ENCODE peak calls at places on chromosomes 5 and 9, in four cellular contexts. S is Peyer's patch, O is ovary, U is A549. X is an unnamed sample.

GRCh38 chr9:121367651-121368510 is 2.2 kb downstream of the STOM start:
- DNase-seq in S (no peak), O (no peak), U (peak; percentile 27), X (no peak)

GRCh38 chr9:134136117-134136996 is 475 bp downstream of the WDR5 start:
- DNase-seq in S (peak; percentile 60), O (no peak), U (no peak), X (peak; percentile 23)

GRCh38 chr5:170211575-170212334 is 21.0 kb upstream of the C5orf58 start:
- DNase-seq in S (no peak), O (no peak), U (peak; percentile 19), X (no peak)

GRCh38 chr9:93390953-93391515 is 60.5 kb upstream of the FAM120A start:
- DNase-seq in S (no peak), O (no peak), U (no peak), X (no peak)

GRCh38 chr9:122225323-122226141 is 3.2 kb downstream of the LHX6 start:
- DNase-seq in S (no peak), O (no peak), U (no peak), X (no peak)

GRCh38 chr5:53368516-53368915 is 111.9 kb upstream of the FST start:
- DNase-seq in S (no peak), O (no peak), U (peak; percentile 61), X (no peak)

GRCh38 chr9:25678147-25678666 is at the start of gene TUSC1:
- DNase-seq in S (peak; percentile 88), O (peak; percentile 89), U (peak; percentile 70), X (peak; percentile 85)

GRCh38 chr5:171162165-171162564 is 146.9 kb upstream of the TLX3 start:
- DNase-seq in S (no peak), O (no peak), U (no peak), X (no peak)

GRCh38 chr5:52999357-52999949 is 10.3 kb downstream of the ITGA2 start:
- DNase-seq in S (no peak), O (no peak), U (peak; percentile 29), X (no peak)

GRCh38 chr5:76221311-76221710 is 138.1 kb downstream of the SV2C start:
- DNase-seq in S (no peak), O (no peak), U (no peak), X (no peak)

GRCh38 chr5:65932676-65933075 is 6.3 kb downstream of the ERBIN start:
- DNase-seq in S (no peak), O (no peak), U (no peak), X (no peak)

GRCh38 chr5:14399054-14399657 is 182.4 kb upstream of the OTULINL start:
- DNase-seq in S (no peak), O (no peak), U (peak; percentile 48), X (no peak)

GRCh38 chr9:134321571-134321930 is 4.7 kb upstream of the RXRA start:
- DNase-seq in S (peak; percentile 55), O (no peak), U (no peak), X (peak; percentile 5)

GRCh38 chr9:36872641-36873040 is 161.4 kb downstream of the PAX5 start:
- DNase-seq in S (peak; percentile 22), O (no peak), U (no peak), X (no peak)

GRCh38 chr9:79895232-79895631 is 323.5 kb downstream of the TLE4 start:
- DNase-seq in S (no peak), O (no peak), U (no peak), X (no peak)

GRCh38 chr5:58012103-58012502 is 447.8 kb downstream of the PLK2 start:
- DNase-seq in S (no peak), O (no peak), U (no peak), X (no peak)

GRCh38 chr9:92978345-92978875 is 31.1 kb downstream of the FGD3 start:
- DNase-seq in S (no peak), O (no peak), U (no peak), X (no peak)

GRCh38 chr5:126268697-126269315 is 154.4 kb upstream of the GRAMD2B start:
- DNase-seq in S (no peak), O (no peak), U (no peak), X (no peak)

GRCh38 chr9:127092041-127092608 is 30.3 kb downstream of the ANGPTL2 start:
- DNase-seq in S (no peak), O (no peak), U (no peak), X (no peak)

GRCh38 chr5:10459080-10460055 is 17.7 kb downstream of the ROPN1L start:
- DNase-seq in S (no peak), O (no peak), U (no peak), X (no peak)

GRCh38 chr5:123088031-123088805 is 823 bp upstream of the PRDM6 start:
- DNase-seq in S (no peak), O (no peak), U (no peak), X (peak; percentile 36)

GRCh38 chr9:76403352-76403751 is 9.1 kb upstream of the RFK start:
- DNase-seq in S (no peak), O (no peak), U (peak; percentile 66), X (no peak)

GRCh38 chr9:99105152-99106043 is 485 bp downstream of the TGFBR1 start:
- DNase-seq in S (peak; percentile 87), O (peak; percentile 77), U (peak; percentile 63), X (peak; percentile 78)

GRCh38 chr5:80874162-80874561 is 86.0 kb upstream of the RASGRF2 start:
- DNase-seq in S (no peak), O (no peak), U (no peak), X (no peak)

GRCh38 chr9:136309101-136309801 is 5.4 kb upstream of the CCDC187 start:
- DNase-seq in S (no peak), O (no peak), U (no peak), X (no peak)

GRCh38 chr5:104184264-104184663 is 621.7 kb upstream of the NUDT12 start:
- DNase-seq in S (no peak), O (no peak), U (no peak), X (no peak)

GRCh38 chr9:136546697-136547481 is 1.0 kb upstream of the NOTCH1 start:
- DNase-seq in S (peak; percentile 80), O (peak; percentile 76), U (peak; percentile 57), X (peak; percentile 83)

GRCh38 chr5:40681351-40682311 is 1.9 kb downstream of the PTGER4 start:
- DNase-seq in S (peak; percentile 72), O (no peak), U (no peak), X (peak; percentile 50)

GRCh38 chr5:16871746-16872339 is 64.2 kb downstream of the MYO10 start:
- DNase-seq in S (no peak), O (peak; percentile 44), U (no peak), X (no peak)

GRCh38 chr9:126051446-126052130 is 275.0 kb upstream of the MVB12B start:
- DNase-seq in S (no peak), O (no peak), U (no peak), X (no peak)

DNA sequence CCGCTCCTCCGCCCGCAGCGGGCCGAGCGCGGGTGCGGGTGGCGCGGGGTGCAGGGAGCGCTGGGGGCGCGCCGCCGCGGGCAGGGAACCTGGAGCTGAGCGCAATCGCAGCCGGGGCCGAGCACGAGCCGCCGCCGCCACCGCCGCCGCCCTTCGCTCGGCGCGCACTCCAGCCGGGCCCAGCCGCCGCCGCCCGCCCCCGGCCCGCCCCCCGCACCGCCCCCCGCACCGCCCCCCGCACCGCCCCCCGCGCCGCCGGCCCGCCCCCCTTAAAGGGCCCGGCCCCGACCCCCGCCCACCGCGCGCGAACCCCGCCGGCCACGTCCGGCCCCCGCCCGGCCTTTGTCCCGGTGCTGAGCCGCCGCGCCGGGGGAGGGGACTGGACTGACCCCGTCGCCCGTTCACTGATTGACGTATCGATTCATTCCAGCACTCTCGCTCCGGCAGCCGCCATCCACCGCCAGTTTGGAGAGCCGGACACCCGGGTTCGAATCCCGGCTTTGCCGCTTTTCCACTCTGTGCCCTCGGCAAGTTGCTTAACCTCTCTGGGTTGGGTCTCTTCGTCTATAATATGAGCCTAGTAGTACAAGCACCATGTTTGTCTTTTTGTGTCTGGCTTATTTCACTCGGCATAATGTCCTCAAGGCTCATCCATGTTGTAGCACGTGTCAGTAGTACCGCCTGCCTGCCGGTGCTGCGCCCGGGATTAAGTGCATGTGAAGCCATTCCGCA is at the start of gene SH3PXD2B:
- DNase-seq in S (peak; percentile 79), O (peak; percentile 80), U (peak; percentile 73), X (peak; percentile 73)
- TF ChIP-seq POLR2A in S (no peak), O (peak; percentile 59), U (peak; percentile 68), X (no peak)

GRCh38 chr9:130354378-130354777 is 88.8 kb downstream of the HMCN2 start:
- DNase-seq in S (no peak), O (no peak), U (no peak), X (no peak)
- TF ChIP-seq POLR2A in S (no peak), O (no peak), U (no peak), X (no peak)

GRCh38 chr9:112012026-112012902 is 115.7 kb downstream of the UGCG start:
- DNase-seq in S (peak; percentile 58), O (peak; percentile 21), U (peak; percentile 87), X (peak; percentile 81)
- TF ChIP-seq POLR2A in S (no peak), O (no peak), U (no peak), X (no peak)

DNA sequence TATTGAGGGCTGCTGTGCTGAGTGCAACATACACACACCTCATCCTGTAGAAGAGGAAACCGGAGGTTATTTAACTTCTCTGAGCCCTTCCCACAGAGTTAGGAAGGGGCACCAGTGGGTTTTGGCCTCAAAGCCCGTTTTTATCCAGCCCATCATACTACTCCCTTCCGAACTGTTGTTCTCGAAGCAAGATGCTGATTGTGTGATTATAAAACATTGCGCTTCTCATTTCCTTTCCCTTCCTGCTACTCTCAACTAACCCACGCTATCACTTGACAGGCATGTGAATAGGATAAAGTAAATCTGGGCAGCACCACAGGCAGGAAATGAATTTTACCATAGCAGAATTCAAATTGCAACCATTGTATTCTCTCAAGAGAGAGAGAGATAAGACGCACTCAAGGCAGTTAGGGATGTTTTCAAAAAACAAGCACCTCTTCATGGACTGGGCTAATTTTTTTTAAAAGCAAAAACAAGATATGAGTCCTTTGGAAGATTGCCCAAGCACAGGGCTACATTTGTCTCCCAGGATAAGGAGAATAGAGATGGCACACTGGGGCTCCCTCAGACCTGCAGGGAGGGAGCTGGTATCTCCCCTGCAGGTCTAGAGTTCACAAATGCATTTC is 52.6 kb downstream of the GNA14 start:
- DNase-seq in S (no peak), O (no peak), U (no peak), X (no peak)
- TF ChIP-seq POLR2A in S (no peak), O (no peak), U (no peak), X (no peak)